ENCODE peak calls at places on chromosome 22, in seven cellular contexts. G is endothelial cell of umbilical vein, F is lower lobe of right lung, X is H9, O is heart left ventricle, I is adipocyte, S is left ventricle myocardium inferior. R is an unnamed sample. For H3K4me1, the result is how much of the 10 kb centered on the place peaks cover.

GRCh38 chr22:47342446-47342845 is 580.0 kb downstream of the TBC1D22A start:
- DNase-seq in G (no peak), F (no peak), X (no peak), O (no peak), I (no peak), S (no peak), R (peak)

GRCh38 chr22:29938285-29938693 is 55.3 kb downstream of the MTMR3 start:
- DNase-seq in G (no peak), F (no peak), X (no peak), O (no peak), I (no peak), S (no peak), R (no peak)

GRCh38 chr22:46737976-46738641 is at the start of gene CERK:
- DNase-seq in G (peak), F (peak), X (peak), O (peak), I (peak), S (peak), R (peak)

GRCh38 chr22:31676700-31677099 is 14.7 kb upstream of the PISD start:
- DNase-seq in G (peak), F (peak), X (peak), O (peak), I (peak), S (peak), R (peak)

GRCh38 chr22:45572444-45572843 is 69.8 kb downstream of the FBLN1 start:
- DNase-seq in G (no peak), F (no peak), X (no peak), O (no peak), I (peak), S (no peak), R (no peak)

GRCh38 chr22:31290494-31291402 is 1.5 kb downstream of the PIK3IP1 start:
- DNase-seq in G (peak), F (peak), X (peak), O (peak), I (peak), S (peak), R (peak)

GRCh38 chr22:16922076-16922475 is 85.9 kb downstream of the GAB4 start:
- DNase-seq in G (no peak), F (no peak), X (no peak), O (no peak), I (no peak), S (no peak), R (no peak)

GRCh38 chr22:44289429-44290171 is 23.2 kb downstream of the SHISAL1 start:
- DNase-seq in G (no peak), F (no peak), X (peak), O (no peak), I (no peak), S (no peak), R (no peak)

GRCh38 chr22:41557401-41558240 is 3.2 kb upstream of the CSDC2 start:
- DNase-seq in G (peak), F (peak), X (peak), O (peak), I (peak), S (peak), R (peak)

GRCh38 chr22:28442264-28442950 is 237.2 kb downstream of the TTC28 start:
- DNase-seq in G (peak), F (peak), X (peak), O (peak), I (peak), S (peak), R (peak)

GRCh38 chr22:36184433-36185035 is 17.1 kb downstream of the APOL4 start:
- DNase-seq in G (peak), F (no peak), X (no peak), O (no peak), I (peak), S (no peak), R (no peak)

GRCh38 chr22:50242406-50242949 is 2.3 kb downstream of the TUBGCP6 start:
- DNase-seq in G (no peak), F (no peak), X (no peak), O (no peak), I (no peak), S (no peak), R (no peak)

DNA sequence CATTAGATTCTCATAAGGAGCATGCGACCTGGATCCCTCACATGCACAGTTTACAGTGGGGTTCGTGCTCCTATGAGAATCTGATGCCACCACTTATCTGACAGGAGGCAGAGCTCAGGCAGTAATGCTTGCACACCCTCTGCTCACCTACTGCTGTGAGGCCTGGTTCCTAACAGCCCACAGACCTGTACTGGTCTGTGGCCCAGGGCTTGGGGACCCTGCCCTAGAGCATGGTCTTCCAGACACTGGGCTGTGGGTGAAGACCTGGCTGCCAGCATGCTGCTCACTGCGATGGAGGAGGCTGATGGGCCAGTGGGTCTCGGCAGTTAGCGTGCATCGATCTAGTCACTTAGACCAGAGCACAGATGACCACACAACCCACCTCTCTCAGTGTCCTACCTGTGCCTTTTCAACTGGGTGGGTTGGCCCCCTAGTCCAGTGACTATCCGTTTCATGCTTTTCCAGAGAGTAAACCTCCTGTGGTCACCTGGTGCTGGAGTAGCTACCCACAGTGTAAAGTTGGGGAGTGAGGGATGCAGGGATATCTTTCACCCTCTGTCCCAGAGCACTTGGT is 21.1 kb downstream of the MED15 start:
- DNase-seq in G (no peak), F (peak), X (no peak), O (no peak), I (no peak), S (no peak), R (no peak)
- H3K4me1 ChIP-seq in G (half or more), F (half or more), X (under half), O (half or more), I (half or more), S (half or more), R (under half)

DNA sequence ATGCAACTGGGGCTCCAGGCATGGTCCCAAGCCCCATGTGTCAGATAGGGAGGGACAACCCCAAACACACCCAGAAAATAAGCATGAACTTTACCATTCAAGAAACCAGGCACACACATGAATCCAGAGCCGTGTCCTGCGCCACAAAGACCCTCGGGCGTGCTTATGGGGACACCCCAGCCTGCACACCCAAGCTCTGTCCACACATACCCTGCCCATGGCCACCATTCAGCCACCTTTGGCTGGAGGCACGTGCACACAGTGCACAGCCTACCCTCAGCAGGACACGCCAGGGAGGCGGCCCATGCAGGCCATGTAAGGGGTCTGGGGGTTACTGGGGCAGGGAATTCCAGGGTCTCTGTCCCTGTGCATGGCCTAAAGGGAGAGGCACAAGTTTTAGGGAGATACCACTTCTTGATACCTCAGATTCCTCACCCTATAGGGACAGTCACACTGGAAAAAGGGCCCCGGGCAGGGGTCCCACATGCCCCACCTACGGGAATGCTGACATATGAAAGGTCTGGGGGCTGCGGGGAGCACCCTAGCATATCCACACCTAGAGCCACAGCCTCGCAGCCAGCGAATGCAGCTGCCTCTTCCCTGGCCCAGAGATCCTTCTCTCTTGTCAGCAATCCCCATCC is 20.6 kb downstream of the PACSIN2 start:
- DNase-seq in G (no peak), F (no peak), X (no peak), O (no peak), I (no peak), S (no peak), R (no peak)
- H3K4me1 ChIP-seq in G (under half), F (half or more), X (under half), O (under half), I (half or more), S (half or more), R (half or more)

DNA sequence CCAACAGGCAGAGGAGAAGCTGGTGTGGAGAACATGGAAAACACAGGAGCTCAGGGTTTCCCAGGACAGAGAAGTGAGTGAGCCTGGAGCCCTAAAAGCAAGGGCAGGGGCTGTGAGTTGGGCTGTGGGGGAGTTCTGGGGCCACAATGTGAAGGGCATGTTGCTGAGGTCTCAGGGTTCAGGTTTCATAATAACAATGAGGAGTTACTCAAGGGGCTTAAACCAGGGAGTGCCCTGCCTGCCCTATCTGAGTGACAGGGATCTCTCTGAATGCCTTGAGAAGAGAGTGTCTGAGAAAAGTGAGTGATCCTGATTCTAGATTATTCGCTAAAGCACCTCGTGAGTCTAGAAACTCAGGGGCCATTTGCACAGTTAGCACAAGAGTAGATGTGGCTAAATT is 129.6 kb downstream of the VPREB1 start:
- DNase-seq in G (no peak), F (no peak), X (no peak), O (no peak), I (no peak), S (no peak), R (no peak)
- H3K4me1 ChIP-seq in G (under half), F (under half), X (under half), O (under half), I (under half), S (under half), R (under half)

DNA sequence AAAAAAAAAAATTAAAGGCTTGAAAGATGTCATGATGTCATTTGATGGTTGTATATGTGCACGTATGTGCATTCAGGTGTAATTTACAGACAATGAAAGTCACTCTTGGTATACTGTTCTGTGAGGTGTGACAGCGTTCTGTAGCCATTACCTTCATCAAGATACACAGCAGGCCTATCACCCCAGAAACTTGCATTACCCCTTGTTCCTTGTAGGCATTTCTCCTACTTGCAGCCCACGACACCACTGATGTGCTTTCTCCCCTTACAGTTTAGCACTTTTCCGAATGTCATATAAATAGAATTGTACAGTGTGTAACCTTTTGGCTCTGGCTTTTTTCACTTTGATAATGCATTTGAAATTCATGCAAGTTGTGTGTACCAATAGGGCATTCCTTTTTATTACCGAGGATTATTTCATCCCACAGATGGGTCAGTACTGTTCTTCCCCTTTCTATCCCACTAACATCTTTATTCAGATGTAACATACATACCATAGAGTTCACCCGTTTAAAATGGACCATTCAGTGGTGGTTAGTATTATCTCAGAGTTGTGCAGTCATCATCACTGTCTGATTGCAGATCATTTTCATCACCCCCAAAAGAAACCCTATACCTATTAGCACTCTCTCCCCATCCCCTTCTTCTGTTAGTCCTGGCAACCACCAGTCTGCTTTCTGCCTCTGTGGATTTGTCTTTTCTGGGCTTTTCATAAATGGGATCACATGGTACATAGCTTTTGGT is 30.3 kb downstream of the BCR start:
- DNase-seq in G (no peak), F (no peak), X (no peak), O (no peak), I (no peak), S (no peak), R (no peak)
- H3K4me1 ChIP-seq in G (under half), F (under half), X (under half), O (under half), I (under half), S (half or more), R (under half)

GRCh38 chr22:40105755-40106154 is 72.0 kb upstream of the TNRC6B start:
- DNase-seq in G (no peak), F (no peak), X (no peak), O (no peak), I (no peak), S (no peak), R (no peak)

GRCh38 chr22:40111451-40111850 is 66.3 kb upstream of the TNRC6B start:
- DNase-seq in G (no peak), F (no peak), X (no peak), O (no peak), I (no peak), S (no peak), R (no peak)

GRCh38 chr22:40107244-40107643 is 70.5 kb upstream of the TNRC6B start:
- DNase-seq in G (no peak), F (no peak), X (no peak), O (no peak), I (peak), S (no peak), R (no peak)

GRCh38 chr22:40112595-40112994 is 65.1 kb upstream of the TNRC6B start:
- DNase-seq in G (no peak), F (no peak), X (no peak), O (no peak), I (no peak), S (no peak), R (no peak)

GRCh38 chr22:40107756-40108437 is 69.8 kb upstream of the TNRC6B start:
- DNase-seq in G (no peak), F (no peak), X (no peak), O (peak), I (peak), S (no peak), R (no peak)
- H3K4me1 ChIP-seq in G (under half), F (under half), X (under half), O (under half), I (under half), S (half or more), R (under half)

DNA sequence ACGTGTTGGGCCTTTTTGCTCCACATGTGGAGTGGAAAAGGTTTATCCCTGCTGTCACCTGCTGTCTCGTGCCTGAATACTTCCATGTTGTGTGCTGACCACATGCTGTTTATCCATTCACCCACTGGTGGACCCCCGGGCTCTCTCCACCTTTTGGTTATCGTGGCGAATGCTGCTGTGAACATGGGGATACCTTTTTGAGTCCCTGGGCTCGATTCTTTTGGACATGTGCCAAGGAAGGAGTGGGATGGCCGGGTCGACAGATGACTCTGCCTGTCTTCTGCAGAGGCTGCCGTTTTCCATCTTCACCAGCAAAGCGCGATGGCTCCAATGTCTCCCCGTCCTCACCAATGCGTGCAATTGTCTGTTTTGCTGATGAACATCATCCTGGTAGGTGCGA is 758.8 kb downstream of the BRD1 start:
- DNase-seq in G (no peak), F (no peak), X (no peak), O (no peak), I (no peak), S (no peak), R (no peak)
- H3K4me1 ChIP-seq in G (under half), F (under half), X (under half), O (under half), I (under half), S (under half), R (under half)

GRCh38 chr22:26712158-26712557 is 54.8 kb downstream of the MIAT start:
- DNase-seq in G (no peak), F (no peak), X (no peak), O (no peak), I (no peak), S (no peak), R (no peak)

GRCh38 chr22:26709617-26710390 is 52.4 kb downstream of the MIAT start:
- DNase-seq in G (no peak), F (no peak), X (no peak), O (no peak), I (peak), S (no peak), R (no peak)

GRCh38 chr22:26708256-26709009 is 51.0 kb downstream of the MIAT start:
- DNase-seq in G (no peak), F (no peak), X (no peak), O (no peak), I (no peak), S (no peak), R (no peak)

GRCh38 chr22:26713823-26714449 is 56.5 kb downstream of the MIAT start:
- DNase-seq in G (peak), F (no peak), X (no peak), O (no peak), I (peak), S (no peak), R (no peak)

DNA sequence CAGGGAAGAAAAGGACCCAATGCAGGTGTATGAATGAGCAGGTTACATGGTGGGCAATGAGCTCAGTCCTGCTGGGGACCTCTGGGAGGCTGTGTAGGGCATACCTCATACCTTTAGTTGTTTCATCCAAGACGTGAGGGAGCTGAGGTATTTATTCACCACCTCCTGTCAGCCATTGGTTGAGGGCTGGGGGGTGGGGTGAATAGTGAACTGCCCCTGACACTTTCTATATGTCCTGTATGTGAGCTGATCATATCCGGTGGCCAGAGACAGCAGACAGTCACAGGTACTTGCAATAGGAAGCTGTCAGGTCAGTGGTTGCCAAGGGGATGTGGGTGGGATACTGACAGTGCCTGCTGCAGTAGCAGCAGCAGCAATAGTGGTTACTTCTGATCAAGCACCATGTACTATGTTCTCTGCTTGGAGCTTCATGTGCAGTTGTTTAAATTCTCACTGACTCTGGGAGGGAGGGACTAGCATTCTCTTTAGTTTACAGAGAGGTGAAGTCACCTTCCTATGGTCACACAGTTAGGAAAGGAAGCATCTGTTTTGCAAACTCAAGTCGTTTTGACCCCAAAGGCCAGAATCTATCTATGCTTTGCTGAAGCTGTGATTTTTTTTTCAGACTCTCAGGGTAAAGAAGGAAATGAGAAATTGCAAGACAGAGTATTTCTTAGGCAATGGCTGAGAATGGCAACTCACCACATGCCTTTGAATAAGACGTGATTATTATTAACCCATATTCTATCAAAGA is 54.0 kb downstream of the MIAT start:
- DNase-seq in G (peak), F (no peak), X (peak), O (no peak), I (peak), S (no peak), R (no peak)
- H3K4me1 ChIP-seq in G (under half), F (under half), X (under half), O (under half), I (under half), S (under half), R (under half)

R was measured in left lung.